ENCODE peak calls at places on chromosomes 3 and 15, in eight cellular contexts. D is stimulated activated CD4-positive, alpha-beta T cell treated with anti-CD3 and anti-CD28 coated beads, Interleukin-2, amount 100 ng/mL, for 24 hours; O is OCI-LY7; L is caudate nucleus; J is kidney tubule cell; F is EL; W is nucleus accumbens; T is mesothelial cell of epicardium. H is an unnamed sample.
A peak's percentile ranks its signal among the peaks of the same experiment; 100 is the strongest.

GRCh38 chr3:27312044-27312668 is 57.0 kb downstream of the NEK10 start:
- DNase-seq in D (no peak), O (peak; percentile 48), L (no peak), J (peak; percentile 72), F (peak; percentile 83), W (no peak), T (no peak), H (peak; percentile 57)

GRCh38 chr3:65575376-65575840 is 463.3 kb downstream of the MAGI1 start:
- DNase-seq in D (no peak), O (no peak), L (no peak), J (peak; percentile 39), F (peak; percentile 90), W (no peak), T (no peak), H (no peak)

GRCh38 chr3:120682095-120682681 is at the start of gene HGD:
- DNase-seq in D (no peak), O (no peak), L (no peak), J (peak; percentile 94), F (no peak), W (no peak), T (no peak), H (no peak)

GRCh38 chr3:63990733-63991132 is 32.6 kb downstream of the PSMD6 start:
- DNase-seq in D (no peak), O (no peak), L (no peak), J (no peak), F (no peak), W (no peak), T (no peak), H (no peak)

GRCh38 chr3:10380906-10381795 is 60.2 kb upstream of the SEC13 start:
- DNase-seq in D (no peak), O (no peak), L (no peak), J (no peak), F (peak; percentile 44), W (no peak), T (no peak), H (no peak)

GRCh38 chr3:5112043-5112442 is 10.0 kb upstream of the ARL8B start:
- DNase-seq in D (no peak), O (no peak), L (no peak), J (no peak), F (no peak), W (no peak), T (no peak), H (no peak)

GRCh38 chr15:80233511-80234080 is 18.4 kb downstream of the CTXND1 start:
- DNase-seq in D (no peak), O (no peak), L (no peak), J (no peak), F (no peak), W (no peak), T (no peak), H (no peak)

GRCh38 chr3:14042680-14043079 is 82.0 kb downstream of the CHCHD4 start:
- DNase-seq in D (no peak), O (no peak), L (no peak), J (no peak), F (peak; percentile 58), W (no peak), T (no peak), H (no peak)

GRCh38 chr3:120039642-120040610 is 54.3 kb downstream of the GSK3B start:
- DNase-seq in D (no peak), O (peak; percentile 16), L (no peak), J (no peak), F (no peak), W (no peak), T (no peak), H (peak; percentile 36)

GRCh38 chr3:41125258-41125657 is 74.0 kb upstream of the CTNNB1 start:
- DNase-seq in D (no peak), O (no peak), L (no peak), J (peak; percentile 67), F (no peak), W (no peak), T (no peak), H (no peak)

GRCh38 chr15:88396382-88396781 is 70.8 kb downstream of the MRPL46 start:
- DNase-seq in D (no peak), O (no peak), L (no peak), J (no peak), F (no peak), W (no peak), T (no peak), H (no peak)

GRCh38 chr3:109275702-109276293 is 40.5 kb downstream of the DPPA2 start:
- DNase-seq in D (peak; percentile 13), O (no peak), L (peak; percentile 6), J (peak; percentile 58), F (peak; percentile 47), W (no peak), T (no peak), H (peak; percentile 14)

GRCh38 chr3:119293761-119294401 is at the start of gene ARHGAP31:
- DNase-seq in D (peak; percentile 88), O (peak; percentile 70), L (peak; percentile 33), J (peak; percentile 72), F (peak; percentile 79), W (peak; percentile 61), T (peak; percentile 36), H (peak; percentile 94)

GRCh38 chr3:67648229-67648628 is 6.2 kb downstream of the SUCLG2 start:
- DNase-seq in D (no peak), O (no peak), L (no peak), J (peak; percentile 35), F (peak; percentile 14), W (no peak), T (no peak), H (no peak)

GRCh38 chr3:139182598-139182997 is 137.9 kb upstream of the PRR23C start:
- DNase-seq in D (no peak), O (no peak), L (no peak), J (no peak), F (no peak), W (no peak), T (no peak), H (no peak)

GRCh38 chr3:35200056-35200455 is 439.3 kb upstream of the ARPP21 start:
- DNase-seq in D (no peak), O (no peak), L (no peak), J (peak; percentile 71), F (no peak), W (no peak), T (no peak), H (no peak)

GRCh38 chr3:62718515-62719320 is 156.5 kb downstream of the CADPS start:
- DNase-seq in D (no peak), O (no peak), L (peak; percentile 8), J (no peak), F (no peak), W (no peak), T (no peak), H (no peak)